ENCODE peak calls at places on chromosomes 11 and 22, in four cellular contexts. One of them, this sample, is unnamed. For H3K4me1, the result is how much of the 10 kb centered on the place peaks cover.

GRCh38 chr22:45964926-45965564 is 11.9 kb downstream of the WNT7B start:
- DNase-seq in fibroblast of lung: no peak
- DNase-seq in left lung: no peak
- DNase-seq in psoas muscle: no peak
- DNase-seq in this sample: no peak

GRCh38 chr11:116124916-116125714 is 620.9 kb upstream of the CADM1 start:
- DNase-seq in left lung: no peak
- DNase-seq in psoas muscle: no peak
- DNase-seq in fibroblast of lung: no peak
- DNase-seq in this sample: no peak

GRCh38 chr11:61035086-61035835 is 63.8 kb downstream of the CD6 start:
- DNase-seq in left lung: no peak
- DNase-seq in psoas muscle: no peak
- DNase-seq in fibroblast of lung: no peak
- DNase-seq in this sample: no peak

GRCh38 chr11:83292709-83293435 is 6.7 kb upstream of the CCDC90B start:
- DNase-seq in fibroblast of lung: peak
- DNase-seq in psoas muscle: no peak
- DNase-seq in left lung: no peak
- DNase-seq in this sample: no peak

GRCh38 chr11:8040261-8040920 is 40.6 kb upstream of the TUB start:
- DNase-seq in psoas muscle: no peak
- DNase-seq in left lung: no peak
- DNase-seq in fibroblast of lung: no peak
- DNase-seq in this sample: no peak

GRCh38 chr11:19698493-19699292 is 13.9 kb upstream of the NAV2 start:
- DNase-seq in fibroblast of lung: peak
- DNase-seq in psoas muscle: peak
- DNase-seq in left lung: no peak
- DNase-seq in this sample: no peak

GRCh38 chr11:45414082-45414481 is 127.9 kb upstream of the SYT13 start:
- DNase-seq in left lung: no peak
- DNase-seq in fibroblast of lung: no peak
- DNase-seq in psoas muscle: no peak
- DNase-seq in this sample: no peak

GRCh38 chr11:62705880-62706831 is 1.1 kb downstream of the BSCL2 start:
- DNase-seq in psoas muscle: peak
- DNase-seq in left lung: peak
- DNase-seq in fibroblast of lung: peak
- DNase-seq in this sample: peak

GRCh38 chr22:21582801-21583740 is 15.6 kb downstream of the UBE2L3 start:
- DNase-seq in psoas muscle: no peak
- DNase-seq in fibroblast of lung: no peak
- DNase-seq in left lung: no peak
- DNase-seq in this sample: no peak

GRCh38 chr11:118618115-118618990 is 10.9 kb downstream of the PHLDB1 start:
- DNase-seq in left lung: peak
- DNase-seq in fibroblast of lung: peak
- DNase-seq in psoas muscle: peak
- DNase-seq in this sample: no peak

GRCh38 chr22:34236527-34236926 is 316.3 kb upstream of the LARGE1 start:
- DNase-seq in psoas muscle: peak
- DNase-seq in left lung: no peak
- DNase-seq in fibroblast of lung: no peak
- DNase-seq in this sample: no peak

GRCh38 chr11:107716884-107717532 is 5.2 kb upstream of the SLN start:
- DNase-seq in fibroblast of lung: no peak
- DNase-seq in left lung: no peak
- DNase-seq in psoas muscle: no peak
- DNase-seq in this sample: no peak

GRCh38 chr22:30140414-30140813 is 60.1 kb downstream of the HORMAD2 start:
- DNase-seq in psoas muscle: no peak
- DNase-seq in left lung: no peak
- DNase-seq in fibroblast of lung: no peak
- DNase-seq in this sample: no peak

GRCh38 chr11:134988495-134988894 is 576.5 kb upstream of the B3GAT1 start:
- DNase-seq in psoas muscle: no peak
- DNase-seq in fibroblast of lung: no peak
- DNase-seq in left lung: no peak
- DNase-seq in this sample: no peak

GRCh38 chr22:46604306-46604690 is 15.9 kb upstream of the GRAMD4 start:
- DNase-seq in psoas muscle: peak
- DNase-seq in fibroblast of lung: peak
- DNase-seq in left lung: no peak
- DNase-seq in this sample: no peak

GRCh38 chr22:36395061-36395849 is 7.5 kb upstream of the MYH9 start:
- DNase-seq in psoas muscle: no peak
- DNase-seq in fibroblast of lung: no peak
- DNase-seq in left lung: no peak
- DNase-seq in this sample: no peak

GRCh38 chr11:2687223-2687530 is 12.6 kb downstream of the KCNQ1OT1 start:
- DNase-seq in psoas muscle: no peak
- DNase-seq in fibroblast of lung: no peak
- DNase-seq in left lung: no peak
- DNase-seq in this sample: peak

GRCh38 chr11:36703055-36703404 is 105.0 kb upstream of the RAG2 start:
- DNase-seq in left lung: no peak
- DNase-seq in psoas muscle: no peak
- DNase-seq in fibroblast of lung: no peak
- DNase-seq in this sample: no peak

GRCh38 chr11:60951909-60952741 is at the start of gene SLC15A3:
- DNase-seq in fibroblast of lung: peak
- DNase-seq in left lung: peak
- DNase-seq in psoas muscle: peak
- DNase-seq in this sample: no peak

GRCh38 chr22:45626198-45626651 is 45.4 kb upstream of the ATXN10 start:
- DNase-seq in fibroblast of lung: no peak
- DNase-seq in left lung: no peak
- DNase-seq in psoas muscle: no peak
- DNase-seq in this sample: peak

GRCh38 chr11:65170058-65170534 is at the start of gene SPDYC:
- DNase-seq in psoas muscle: no peak
- DNase-seq in fibroblast of lung: no peak
- DNase-seq in left lung: no peak
- DNase-seq in this sample: no peak
- H3K27ac ChIP-seq in psoas muscle: no peak
- H3K27ac ChIP-seq in fibroblast of lung: peak
- H3K27ac ChIP-seq in left lung: no peak
- H3K27ac ChIP-seq in this sample: no peak

DNA sequence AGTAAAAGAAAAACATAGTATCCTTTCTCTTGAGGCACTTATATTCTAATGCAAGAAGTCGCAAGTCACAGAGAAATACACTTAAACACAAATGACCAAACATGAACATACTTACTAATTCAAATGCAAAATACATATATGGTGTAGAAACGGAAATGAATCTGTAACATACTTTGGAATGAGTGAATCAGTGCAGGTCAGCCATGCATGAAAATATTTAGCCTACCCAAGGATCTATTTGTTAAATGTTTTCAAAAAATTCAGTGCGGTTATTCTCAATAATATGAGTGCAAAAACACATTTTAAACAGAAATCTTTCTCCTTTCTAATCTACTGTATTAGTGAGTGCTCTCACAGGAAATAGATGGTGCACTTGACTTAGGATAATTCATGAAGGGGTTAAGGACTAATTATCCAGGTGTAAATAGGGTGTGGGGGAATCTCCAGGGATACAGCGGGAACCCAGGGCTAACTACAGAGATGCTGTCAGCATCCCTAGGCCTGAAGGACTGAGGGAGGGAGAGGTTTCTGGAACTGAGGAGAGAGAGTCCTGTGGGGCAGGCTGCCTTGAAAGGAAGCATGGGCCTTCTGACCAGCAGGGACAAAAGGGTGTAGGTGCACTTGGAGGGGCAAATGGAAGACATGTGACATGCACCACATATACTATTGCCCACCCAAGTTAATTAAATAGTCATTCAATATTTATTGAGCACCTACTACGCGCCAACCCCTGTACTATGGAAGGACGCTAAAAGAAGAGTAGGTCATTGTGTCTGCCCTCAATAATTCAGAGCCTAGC is 139.2 kb downstream of the MAML2 start:
- DNase-seq in fibroblast of lung: no peak
- DNase-seq in left lung: no peak
- DNase-seq in psoas muscle: no peak
- DNase-seq in this sample: no peak
- H3K4me1 ChIP-seq in fibroblast of lung: under half
- H3K4me1 ChIP-seq in left lung: under half
- H3K4me1 ChIP-seq in psoas muscle: under half
- H3K4me1 ChIP-seq in this sample: under half

GRCh38 chr11:123107945-123108344 is 46.0 kb upstream of the HSPA8 start:
- DNase-seq in psoas muscle: no peak
- DNase-seq in left lung: no peak
- DNase-seq in fibroblast of lung: no peak
- DNase-seq in this sample: no peak

GRCh38 chr11:123116486-123116885 is 54.5 kb upstream of the HSPA8 start:
- DNase-seq in psoas muscle: no peak
- DNase-seq in left lung: no peak
- DNase-seq in fibroblast of lung: peak
- DNase-seq in this sample: no peak

GRCh38 chr11:123110397-123110796 is 48.5 kb upstream of the HSPA8 start:
- DNase-seq in left lung: no peak
- DNase-seq in fibroblast of lung: no peak
- DNase-seq in psoas muscle: no peak
- DNase-seq in this sample: no peak

DNA sequence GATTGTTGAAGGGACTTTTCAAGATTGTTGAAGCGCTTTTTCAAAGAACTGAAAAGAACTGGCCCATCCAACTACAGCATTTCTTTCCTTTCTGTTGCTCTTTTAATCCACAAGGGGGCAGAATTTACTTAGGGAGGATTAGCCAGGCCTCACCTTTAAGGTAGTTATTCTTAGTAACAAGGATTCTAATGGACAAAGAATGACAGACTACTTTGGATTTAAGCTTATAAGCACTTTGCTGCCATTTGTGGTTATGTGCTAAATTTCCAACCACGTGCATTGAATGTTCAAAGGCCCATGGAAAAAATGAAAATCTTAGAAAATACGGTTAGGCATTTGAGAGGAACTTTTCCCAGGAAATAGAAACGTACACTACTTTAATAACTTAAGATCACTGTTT is 49.5 kb upstream of the HSPA8 start:
- DNase-seq in psoas muscle: no peak
- DNase-seq in fibroblast of lung: peak
- DNase-seq in left lung: no peak
- DNase-seq in this sample: no peak
- H3K27ac ChIP-seq in psoas muscle: no peak
- H3K27ac ChIP-seq in fibroblast of lung: peak
- H3K27ac ChIP-seq in left lung: no peak
- H3K27ac ChIP-seq in this sample: peak

GRCh38 chr11:131838016-131838415 is 467.6 kb downstream of the NTM start:
- DNase-seq in psoas muscle: no peak
- DNase-seq in left lung: no peak
- DNase-seq in fibroblast of lung: no peak
- DNase-seq in this sample: no peak

GRCh38 chr11:131841028-131841427 is 470.6 kb downstream of the NTM start:
- DNase-seq in fibroblast of lung: peak
- DNase-seq in left lung: no peak
- DNase-seq in psoas muscle: no peak
- DNase-seq in this sample: no peak

GRCh38 chr11:131841925-131842635 is 471.7 kb downstream of the NTM start:
- DNase-seq in fibroblast of lung: no peak
- DNase-seq in left lung: no peak
- DNase-seq in psoas muscle: no peak
- DNase-seq in this sample: no peak

GRCh38 chr11:131839326-131839725 is 468.9 kb downstream of the NTM start:
- DNase-seq in fibroblast of lung: no peak
- DNase-seq in left lung: no peak
- DNase-seq in psoas muscle: no peak
- DNase-seq in this sample: no peak

GRCh38 chr11:131840542-131840941 is 470.1 kb downstream of the NTM start:
- DNase-seq in fibroblast of lung: no peak
- DNase-seq in psoas muscle: no peak
- DNase-seq in left lung: no peak
- DNase-seq in this sample: no peak
- H3K4me1 ChIP-seq in fibroblast of lung: under half
- H3K4me1 ChIP-seq in psoas muscle: under half
- H3K4me1 ChIP-seq in left lung: under half
- H3K4me1 ChIP-seq in this sample: under half